ENCODE peak calls at places on chromosomes 16 and 17, in eight cellular contexts. O is activated B cell treated with CpG ODN at 0.5 μM for 24 hours, C is AG08396, M is AG04449, F is hypothalamus, Y is skeletal muscle cell, W is mucosa of gallbladder, V is anterior cingulate cortex. U is an unnamed sample.

GRCh38 chr17:74568116-74568873 is 986 bp upstream of the CD300H start:
- DNase-seq in F (no peak), C (no peak), V (no peak), Y (no peak), O (no peak), M (no peak), W (no peak), U (no peak)

GRCh38 chr17:16351831-16352230 is 1.4 kb downstream of the CENPV start:
- DNase-seq in M (peak; percentile 24), Y (no peak), O (no peak), C (peak; percentile 55), V (no peak), F (no peak), W (no peak), U (no peak)

GRCh38 chr17:5813357-5813756 is 229.0 kb upstream of the NLRP1 start:
- DNase-seq in V (no peak), W (no peak), C (no peak), F (no peak), O (no peak), M (no peak), Y (no peak), U (no peak)

GRCh38 chr17:27446569-27447301 is 9.5 kb upstream of the KSR1 start:
- DNase-seq in V (no peak), M (peak; percentile 80), W (no peak), O (no peak), C (peak; percentile 78), Y (peak; percentile 84), F (no peak), U (no peak)

GRCh38 chr17:34443832-34444469 is 80.9 kb upstream of the CCL1 start:
- DNase-seq in O (no peak), M (no peak), W (no peak), V (no peak), F (no peak), Y (no peak), C (no peak), U (no peak)

GRCh38 chr17:50076591-50077235 is 18.4 kb upstream of the PDK2 start:
- DNase-seq in O (no peak), W (no peak), M (no peak), V (no peak), F (no peak), C (no peak), Y (no peak), U (no peak)

GRCh38 chr17:31645351-31645750 is 213.7 kb downstream of the COPRS start:
- DNase-seq in M (no peak), F (no peak), V (no peak), Y (no peak), W (no peak), O (no peak), C (no peak), U (no peak)

GRCh38 chr16:4371481-4372314 is at the start of gene VASN:
- DNase-seq in O (peak; percentile 79), F (peak; percentile 69), Y (no peak), V (peak; percentile 71), M (no peak), C (peak; percentile 94), W (peak; percentile 80), U (peak; percentile 98)

GRCh38 chr16:19879241-19879792 is 5.3 kb downstream of the GPRC5B start:
- DNase-seq in M (no peak), W (no peak), Y (no peak), V (peak; percentile 38), O (no peak), F (peak; percentile 34), C (no peak), U (no peak)

GRCh38 chr17:29614345-29615047 is 8.2 kb downstream of the CORO6 start:
- DNase-seq in V (no peak), C (no peak), F (no peak), W (no peak), Y (no peak), M (no peak), O (no peak), U (no peak)

GRCh38 chr16:56748826-56749225 is 18.9 kb downstream of the NUP93 start:
- DNase-seq in W (no peak), V (no peak), Y (no peak), F (no peak), C (no peak), O (no peak), M (no peak), U (no peak)

GRCh38 chr17:81701288-81702071 is 1.7 kb upstream of the MRPL12 start:
- DNase-seq in Y (no peak), O (no peak), W (no peak), F (no peak), M (no peak), C (no peak), V (no peak), U (no peak)

GRCh38 chr17:82863941-82864720 is 24.3 kb upstream of the ZNF750 start:
- DNase-seq in W (peak; percentile 53), M (no peak), C (peak; percentile 84), F (no peak), Y (peak; percentile 59), V (peak; percentile 23), O (peak; percentile 61), U (peak; percentile 70)

GRCh38 chr17:1769826-1770477 is 8.1 kb downstream of the SERPINF1 start:
- DNase-seq in F (no peak), Y (no peak), C (no peak), O (no peak), V (no peak), W (no peak), M (no peak), U (no peak)

GRCh38 chr16:86092586-86093480 is 193.9 kb downstream of the IRF8 start:
- DNase-seq in W (no peak), Y (no peak), V (no peak), M (no peak), O (no peak), C (no peak), F (no peak), U (no peak)

GRCh38 chr17:74435775-74436359 is 4.0 kb downstream of the GPRC5C start:
- DNase-seq in F (no peak), W (no peak), C (no peak), O (no peak), M (no peak), V (no peak), Y (no peak), U (no peak)

GRCh38 chr17:15657868-15658775 is 26.0 kb downstream of the TRIM16 start:
- DNase-seq in C (no peak), W (no peak), V (no peak), F (no peak), O (no peak), M (no peak), Y (no peak), U (no peak)

GRCh38 chr17:70317416-70317815 is 148.1 kb downstream of the KCNJ2 start:
- DNase-seq in Y (no peak), M (no peak), C (no peak), V (no peak), O (no peak), W (no peak), F (no peak), U (no peak)

GRCh38 chr17:14082848-14083247 is 13.5 kb downstream of the COX10 start:
- DNase-seq in W (no peak), M (no peak), C (no peak), Y (no peak), F (no peak), V (no peak), O (no peak), U (no peak)

GRCh38 chr17:77596491-77597420 is 361.7 kb upstream of the TNRC6C start:
- DNase-seq in M (no peak), V (no peak), F (no peak), W (no peak), Y (no peak), O (no peak), C (no peak), U (no peak)